ENCODE peak calls at places on chromosomes 11 and 22, in seven cellular contexts. V, D, K, G, H, L and E are unnamed samples.

GRCh38 chr11:69892986-69893555 is 73.9 kb upstream of the FGF3 start:
- DNase-seq in G (no peak), L (no peak), D (peak), H (no peak), V (no peak), K (no peak), E (peak)

GRCh38 chr11:100672483-100673038 is 14.5 kb upstream of the ARHGAP42 start:
- DNase-seq in G (no peak), H (no peak), L (no peak), K (no peak), D (no peak), V (no peak), E (no peak)

GRCh38 chr11:45997599-45997998 is 75.1 kb downstream of the LARGE2 start:
- DNase-seq in V (no peak), H (no peak), L (peak), D (no peak), K (no peak), G (no peak), E (peak)

GRCh38 chr11:67670316-67671210 is 3.9 kb downstream of the ALDH3B2 start:
- DNase-seq in L (no peak), G (no peak), H (no peak), V (no peak), D (no peak), K (no peak), E (no peak)

GRCh38 chr22:38078046-38078840 is 5.7 kb downstream of the SLC16A8 start:
- DNase-seq in K (no peak), D (no peak), V (no peak), H (no peak), L (no peak), G (no peak), E (no peak)

GRCh38 chr11:67082071-67082791 is 25.6 kb downstream of the RHOD start:
- DNase-seq in D (peak), L (no peak), H (no peak), V (no peak), G (no peak), K (no peak), E (no peak)

GRCh38 chr11:119438599-119438998 is 15.6 kb upstream of the THY1 start:
- DNase-seq in D (no peak), K (no peak), G (no peak), L (no peak), H (no peak), V (no peak), E (no peak)

GRCh38 chr22:24087071-24087795 is 76.1 kb downstream of the CABIN1 start:
- DNase-seq in D (no peak), K (no peak), L (no peak), G (no peak), H (no peak), V (no peak), E (no peak)

GRCh38 chr11:134497586-134497985 is 85.5 kb upstream of the B3GAT1 start:
- DNase-seq in K (no peak), H (no peak), G (no peak), D (peak), L (no peak), V (no peak), E (no peak)

GRCh38 chr11:18698341-18699268 is at the start of gene TMEM86A:
- DNase-seq in G (no peak), H (no peak), L (peak), V (peak), D (peak), K (peak), E (peak)

GRCh38 chr11:33005175-33005574 is 10.5 kb upstream of the DEPDC7 start:
- DNase-seq in H (no peak), K (no peak), V (no peak), D (no peak), G (no peak), L (no peak), E (no peak)

GRCh38 chr11:103987631-103988594 is 48.5 kb upstream of the DDI1 start:
- DNase-seq in H (no peak), G (no peak), L (peak), D (no peak), V (no peak), K (no peak), E (peak)

GRCh38 chr11:102683277-102683676 is 22.3 kb downstream of the MMP27 start:
- DNase-seq in D (no peak), H (no peak), L (peak), V (no peak), G (no peak), K (no peak), E (peak)

GRCh38 chr11:117839234-117839882 is 14.8 kb upstream of the FXYD2 start:
- DNase-seq in G (no peak), D (no peak), H (no peak), L (no peak), V (no peak), K (no peak), E (no peak)

GRCh38 chr22:50048066-50048765 is 9.9 kb downstream of the TTLL8 start:
- DNase-seq in G (no peak), V (no peak), K (no peak), L (no peak), H (no peak), D (no peak), E (no peak)

GRCh38 chr22:30421695-30422480 is 3.7 kb upstream of the MTFP1 start:
- DNase-seq in L (no peak), V (no peak), G (no peak), H (no peak), D (no peak), K (no peak), E (peak)

GRCh38 chr11:61539009-61539408 is 30.5 kb downstream of the LRRC10B start:
- DNase-seq in L (no peak), G (no peak), V (no peak), H (no peak), D (no peak), K (no peak), E (no peak)

GRCh38 chr22:21455334-21456089 is 11.7 kb upstream of the TMEM191C start:
- DNase-seq in G (no peak), D (no peak), L (no peak), V (no peak), K (no peak), H (no peak), E (no peak)

GRCh38 chr11:125968363-125968762 is 22.5 kb downstream of the VSIG10L2 start:
- DNase-seq in H (no peak), V (no peak), G (no peak), D (no peak), K (no peak), L (peak), E (no peak)

GRCh38 chr22:47174671-47175111 is 412.2 kb downstream of the TBC1D22A start:
- DNase-seq in K (no peak), L (no peak), V (no peak), G (no peak), D (no peak), H (no peak), E (no peak)

GRCh38 chr22:41951898-41952474 is at the start of gene SMIM45:
- DNase-seq in G (no peak), L (no peak), D (no peak), V (no peak), H (no peak), K (no peak), E (no peak)

GRCh38 chr11:404551-405264 is 10.1 kb downstream of the SIGIRR start:
- DNase-seq in H (no peak), D (no peak), V (no peak), L (no peak), G (no peak), K (no peak), E (no peak)

GRCh38 chr22:49956418-49956770 is 4.2 kb upstream of the PIM3 start:
- DNase-seq in D (no peak), H (no peak), V (no peak), G (no peak), L (no peak), K (no peak), E (no peak)

GRCh38 chr11:23903044-23903704 is 593.7 kb upstream of the LUZP2 start:
- DNase-seq in V (no peak), D (no peak), G (peak), K (no peak), L (peak), H (no peak), E (peak)

GRCh38 chr11:44915621-44916020 is 35.1 kb downstream of the TP53I11 start:
- DNase-seq in H (no peak), L (no peak), K (no peak), V (no peak), D (no peak), G (no peak), E (no peak)

GRCh38 chr11:30852091-30852490 is 265.9 kb upstream of the MPPED2 start:
- DNase-seq in D (no peak), K (no peak), G (no peak), L (no peak), V (no peak), H (no peak), E (no peak)